ENCODE peak calls at places on chromosomes 3 and 15, in four cellular contexts. One of them, this sample, is unnamed.

GRCh38 chr15:52789008-52789600 is 1.0 kb downstream of the ONECUT1 start:
- DNase-seq in stimulated activated CD8-positive, alpha-beta memory T cell treated with anti-CD3 and anti-CD28 coated beads, Interleukin-15, amount 100 ng/mL, for 24 hours: no peak
- DNase-seq in activated effector memory CD4-positive, alpha-beta T cell treated with anti-CD3 and anti-CD28 coated beads, Interleukin-2, amount 50 U/mL, for 16 hours: no peak
- DNase-seq in tibial artery: no peak
- DNase-seq in this sample: no peak

GRCh38 chr3:17329932-17330331 is 412.5 kb downstream of the TBC1D5 start:
- DNase-seq in activated effector memory CD4-positive, alpha-beta T cell treated with anti-CD3 and anti-CD28 coated beads, Interleukin-2, amount 50 U/mL, for 16 hours: no peak
- DNase-seq in stimulated activated CD8-positive, alpha-beta memory T cell treated with anti-CD3 and anti-CD28 coated beads, Interleukin-15, amount 100 ng/mL, for 24 hours: no peak
- DNase-seq in tibial artery: no peak
- DNase-seq in this sample: no peak

GRCh38 chr3:133479895-133480669 is 80.2 kb downstream of the BFSP2 start:
- DNase-seq in tibial artery: no peak
- DNase-seq in stimulated activated CD8-positive, alpha-beta memory T cell treated with anti-CD3 and anti-CD28 coated beads, Interleukin-15, amount 100 ng/mL, for 24 hours: no peak
- DNase-seq in activated effector memory CD4-positive, alpha-beta T cell treated with anti-CD3 and anti-CD28 coated beads, Interleukin-2, amount 50 U/mL, for 16 hours: no peak
- DNase-seq in this sample: no peak

GRCh38 chr15:34359416-34359815 is 7.6 kb downstream of the LPCAT4 start:
- DNase-seq in tibial artery: no peak
- DNase-seq in activated effector memory CD4-positive, alpha-beta T cell treated with anti-CD3 and anti-CD28 coated beads, Interleukin-2, amount 50 U/mL, for 16 hours: no peak
- DNase-seq in stimulated activated CD8-positive, alpha-beta memory T cell treated with anti-CD3 and anti-CD28 coated beads, Interleukin-15, amount 100 ng/mL, for 24 hours: no peak
- DNase-seq in this sample: no peak

GRCh38 chr3:139380575-139380974 is 8.9 kb downstream of the COPB2 start:
- DNase-seq in stimulated activated CD8-positive, alpha-beta memory T cell treated with anti-CD3 and anti-CD28 coated beads, Interleukin-15, amount 100 ng/mL, for 24 hours: no peak
- DNase-seq in activated effector memory CD4-positive, alpha-beta T cell treated with anti-CD3 and anti-CD28 coated beads, Interleukin-2, amount 50 U/mL, for 16 hours: no peak
- DNase-seq in tibial artery: no peak
- DNase-seq in this sample: no peak

GRCh38 chr3:110180733-110181132 is 843.4 kb upstream of the DPPA4 start:
- DNase-seq in tibial artery: peak
- DNase-seq in activated effector memory CD4-positive, alpha-beta T cell treated with anti-CD3 and anti-CD28 coated beads, Interleukin-2, amount 50 U/mL, for 16 hours: no peak
- DNase-seq in stimulated activated CD8-positive, alpha-beta memory T cell treated with anti-CD3 and anti-CD28 coated beads, Interleukin-15, amount 100 ng/mL, for 24 hours: no peak
- DNase-seq in this sample: no peak

GRCh38 chr3:32583708-32584107 is 13.1 kb upstream of the DYNC1LI1 start:
- DNase-seq in stimulated activated CD8-positive, alpha-beta memory T cell treated with anti-CD3 and anti-CD28 coated beads, Interleukin-15, amount 100 ng/mL, for 24 hours: no peak
- DNase-seq in activated effector memory CD4-positive, alpha-beta T cell treated with anti-CD3 and anti-CD28 coated beads, Interleukin-2, amount 50 U/mL, for 16 hours: no peak
- DNase-seq in tibial artery: no peak
- DNase-seq in this sample: no peak

GRCh38 chr3:179146911-179147570 is 1.1 kb upstream of the PIK3CA start:
- DNase-seq in tibial artery: no peak
- DNase-seq in activated effector memory CD4-positive, alpha-beta T cell treated with anti-CD3 and anti-CD28 coated beads, Interleukin-2, amount 50 U/mL, for 16 hours: no peak
- DNase-seq in stimulated activated CD8-positive, alpha-beta memory T cell treated with anti-CD3 and anti-CD28 coated beads, Interleukin-15, amount 100 ng/mL, for 24 hours: no peak
- DNase-seq in this sample: peak

GRCh38 chr3:64717872-64718613 is 30.2 kb upstream of the ADAMTS9 start:
- DNase-seq in tibial artery: no peak
- DNase-seq in stimulated activated CD8-positive, alpha-beta memory T cell treated with anti-CD3 and anti-CD28 coated beads, Interleukin-15, amount 100 ng/mL, for 24 hours: no peak
- DNase-seq in activated effector memory CD4-positive, alpha-beta T cell treated with anti-CD3 and anti-CD28 coated beads, Interleukin-2, amount 50 U/mL, for 16 hours: no peak
- DNase-seq in this sample: no peak